ENCODE peak calls at places on chromosomes 11 and 22, in eight cellular contexts. One of them, this sample, is unnamed.
A peak's percentile ranks its signal among the peaks of the same experiment; 100 is the strongest.

GRCh38 chr11:114219559-114220349 is 76.4 kb upstream of the NNMT start:
- DNase-seq in HFF-Myc: no peak
- DNase-seq in IMR-90: peak; percentile 11
- DNase-seq in prostate gland: no peak
- DNase-seq in kidney: no peak
- DNase-seq in cardiac fibroblast: peak; percentile 95
- DNase-seq in bronchial epithelial cell: no peak
- DNase-seq in mammary epithelial cell: no peak
- DNase-seq in this sample: no peak

GRCh38 chr11:995752-996420 is 40.6 kb downstream of the MUC6 start:
- DNase-seq in HFF-Myc: no peak
- DNase-seq in IMR-90: no peak
- DNase-seq in prostate gland: no peak
- DNase-seq in kidney: no peak
- DNase-seq in cardiac fibroblast: no peak
- DNase-seq in bronchial epithelial cell: no peak
- DNase-seq in mammary epithelial cell: no peak
- DNase-seq in this sample: no peak

GRCh38 chr22:23526588-23527315 is 53.3 kb downstream of the IGLL1 start:
- DNase-seq in HFF-Myc: no peak
- DNase-seq in IMR-90: no peak
- DNase-seq in prostate gland: peak; percentile 56
- DNase-seq in kidney: peak; percentile 62
- DNase-seq in cardiac fibroblast: no peak
- DNase-seq in bronchial epithelial cell: no peak
- DNase-seq in mammary epithelial cell: no peak
- DNase-seq in this sample: no peak

GRCh38 chr11:45432910-45433309 is 146.8 kb upstream of the SYT13 start:
- DNase-seq in HFF-Myc: no peak
- DNase-seq in IMR-90: no peak
- DNase-seq in prostate gland: no peak
- DNase-seq in kidney: no peak
- DNase-seq in cardiac fibroblast: no peak
- DNase-seq in bronchial epithelial cell: no peak
- DNase-seq in mammary epithelial cell: no peak
- DNase-seq in this sample: no peak

GRCh38 chr22:30340911-30341685 is 14.4 kb upstream of the TBC1D10A start:
- DNase-seq in HFF-Myc: no peak
- DNase-seq in IMR-90: no peak
- DNase-seq in prostate gland: no peak
- DNase-seq in kidney: no peak
- DNase-seq in cardiac fibroblast: no peak
- DNase-seq in bronchial epithelial cell: no peak
- DNase-seq in mammary epithelial cell: no peak
- DNase-seq in this sample: no peak

GRCh38 chr22:40345801-40346177 is 511 bp upstream of the ADSL start:
- DNase-seq in HFF-Myc: no peak
- DNase-seq in IMR-90: no peak
- DNase-seq in prostate gland: no peak
- DNase-seq in kidney: peak; percentile 79
- DNase-seq in cardiac fibroblast: peak; percentile 49
- DNase-seq in bronchial epithelial cell: peak; percentile 38
- DNase-seq in mammary epithelial cell: peak; percentile 30
- DNase-seq in this sample: no peak

GRCh38 chr22:32904044-32904443 is 102.5 kb downstream of the TIMP3 start:
- DNase-seq in HFF-Myc: no peak
- DNase-seq in IMR-90: peak; percentile 35
- DNase-seq in prostate gland: no peak
- DNase-seq in kidney: no peak
- DNase-seq in cardiac fibroblast: peak; percentile 35
- DNase-seq in bronchial epithelial cell: peak; percentile 63
- DNase-seq in mammary epithelial cell: peak; percentile 39
- DNase-seq in this sample: peak; percentile 19

GRCh38 chr11:110295086-110295485 is 1.3 kb downstream of the RDX start:
- DNase-seq in HFF-Myc: no peak
- DNase-seq in IMR-90: no peak
- DNase-seq in prostate gland: no peak
- DNase-seq in kidney: no peak
- DNase-seq in cardiac fibroblast: no peak
- DNase-seq in bronchial epithelial cell: no peak
- DNase-seq in mammary epithelial cell: no peak
- DNase-seq in this sample: no peak

GRCh38 chr11:47466701-47467250 is 17.8 kb upstream of the RAPSN start:
- DNase-seq in HFF-Myc: no peak
- DNase-seq in IMR-90: no peak
- DNase-seq in prostate gland: no peak
- DNase-seq in kidney: peak; percentile 65
- DNase-seq in cardiac fibroblast: peak; percentile 33
- DNase-seq in bronchial epithelial cell: no peak
- DNase-seq in mammary epithelial cell: no peak
- DNase-seq in this sample: peak; percentile 18

GRCh38 chr11:29657709-29658108 is 359.1 kb downstream of the KCNA4 start:
- DNase-seq in HFF-Myc: no peak
- DNase-seq in IMR-90: no peak
- DNase-seq in prostate gland: no peak
- DNase-seq in kidney: no peak
- DNase-seq in cardiac fibroblast: no peak
- DNase-seq in bronchial epithelial cell: no peak
- DNase-seq in mammary epithelial cell: no peak
- DNase-seq in this sample: no peak

GRCh38 chr11:7609015-7609414 is 64.3 kb downstream of the CYB5R2 start:
- DNase-seq in HFF-Myc: no peak
- DNase-seq in IMR-90: no peak
- DNase-seq in prostate gland: no peak
- DNase-seq in kidney: no peak
- DNase-seq in cardiac fibroblast: peak; percentile 55
- DNase-seq in bronchial epithelial cell: peak; percentile 65
- DNase-seq in mammary epithelial cell: no peak
- DNase-seq in this sample: no peak

GRCh38 chr22:29917052-29917902 is 34.3 kb downstream of the MTMR3 start:
- DNase-seq in HFF-Myc: no peak
- DNase-seq in IMR-90: peak; percentile 11
- DNase-seq in prostate gland: no peak
- DNase-seq in kidney: no peak
- DNase-seq in cardiac fibroblast: peak; percentile 60
- DNase-seq in bronchial epithelial cell: peak; percentile 25
- DNase-seq in mammary epithelial cell: no peak
- DNase-seq in this sample: peak; percentile 79

GRCh38 chr11:77075425-77075905 is 8.7 kb downstream of the CAPN5 start:
- DNase-seq in HFF-Myc: no peak
- DNase-seq in IMR-90: no peak
- DNase-seq in prostate gland: no peak
- DNase-seq in kidney: no peak
- DNase-seq in cardiac fibroblast: no peak
- DNase-seq in bronchial epithelial cell: no peak
- DNase-seq in mammary epithelial cell: no peak
- DNase-seq in this sample: no peak

GRCh38 chr11:1747753-1748466 is 2.5 kb downstream of the IFITM10 start:
- DNase-seq in HFF-Myc: no peak
- DNase-seq in IMR-90: no peak
- DNase-seq in prostate gland: no peak
- DNase-seq in kidney: peak; percentile 83
- DNase-seq in cardiac fibroblast: no peak
- DNase-seq in bronchial epithelial cell: no peak
- DNase-seq in mammary epithelial cell: peak; percentile 48
- DNase-seq in this sample: no peak

GRCh38 chr22:47119181-47119580 is 356.7 kb downstream of the TBC1D22A start:
- DNase-seq in HFF-Myc: no peak
- DNase-seq in IMR-90: no peak
- DNase-seq in prostate gland: no peak
- DNase-seq in kidney: no peak
- DNase-seq in cardiac fibroblast: no peak
- DNase-seq in bronchial epithelial cell: no peak
- DNase-seq in mammary epithelial cell: no peak
- DNase-seq in this sample: no peak

DNA sequence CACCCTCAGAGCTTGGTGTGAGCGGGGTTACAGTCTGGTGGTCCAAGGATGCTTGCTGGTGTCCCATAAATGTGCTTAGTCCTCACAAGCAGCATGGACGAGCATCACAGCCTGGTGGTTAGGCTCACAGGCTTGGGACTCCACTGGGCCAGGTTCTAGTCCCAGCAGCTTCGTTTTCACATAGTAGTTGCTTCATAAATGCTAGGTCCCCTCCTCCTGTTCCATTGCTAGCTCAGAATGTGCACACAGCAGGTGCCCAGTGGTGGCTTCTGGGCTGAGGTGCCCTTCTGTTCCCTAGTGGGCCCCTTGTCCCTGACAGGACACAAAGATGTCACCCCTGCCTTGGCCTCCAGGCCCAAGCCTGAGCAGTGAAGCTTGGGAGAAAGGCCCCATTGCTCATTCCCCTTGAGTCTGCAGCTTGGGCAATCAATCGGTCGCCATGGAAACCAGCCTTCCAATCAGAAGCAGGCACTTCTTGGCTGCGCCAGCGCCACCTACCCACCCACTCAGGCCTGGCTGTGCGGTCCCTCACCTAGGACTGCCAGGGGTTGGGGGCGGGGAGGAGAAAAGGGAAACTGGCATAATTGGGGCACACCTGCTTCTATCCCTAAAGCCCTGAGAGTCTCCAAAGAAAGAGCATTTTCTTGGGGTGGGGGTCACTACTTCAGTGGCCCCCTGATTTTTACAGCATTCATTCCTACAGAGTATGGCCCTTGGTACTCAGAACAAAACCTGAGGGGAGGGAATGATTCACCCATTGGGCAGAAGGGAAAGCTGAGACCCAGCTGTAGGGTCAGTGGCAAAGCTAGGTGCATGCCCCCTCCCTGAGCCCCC is 48.1 kb downstream of the CYTH4 start:
- DNase-seq in HFF-Myc: peak; percentile 74
- DNase-seq in IMR-90: peak; percentile 90
- DNase-seq in prostate gland: no peak
- DNase-seq in kidney: no peak
- DNase-seq in cardiac fibroblast: peak; percentile 92
- DNase-seq in bronchial epithelial cell: peak; percentile 91
- DNase-seq in mammary epithelial cell: peak; percentile 65
- DNase-seq in this sample: no peak
- TF ChIP-seq CTCF in HFF-Myc: peak; percentile 27
- TF ChIP-seq CTCF in IMR-90: peak; percentile 33
- TF ChIP-seq CTCF in prostate gland: no peak
- TF ChIP-seq CTCF in kidney: no peak
- TF ChIP-seq CTCF in cardiac fibroblast: peak; percentile 24
- TF ChIP-seq CTCF in bronchial epithelial cell: peak; percentile 49
- TF ChIP-seq CTCF in mammary epithelial cell: peak; percentile 59
- TF ChIP-seq CTCF in this sample: no peak

GRCh38 chr11:128448487-128448886 is 138.9 kb downstream of the ETS1 start:
- DNase-seq in HFF-Myc: no peak
- DNase-seq in IMR-90: peak; percentile 87
- DNase-seq in prostate gland: no peak
- DNase-seq in kidney: peak; percentile 85
- DNase-seq in cardiac fibroblast: peak; percentile 83
- DNase-seq in bronchial epithelial cell: peak; percentile 94
- DNase-seq in mammary epithelial cell: peak; percentile 99
- DNase-seq in this sample: no peak
- H3K4me3 ChIP-seq in HFF-Myc: no peak overlapping the region
- H3K4me3 ChIP-seq in IMR-90: no peak overlapping the region
- H3K4me3 ChIP-seq in prostate gland: no peak overlapping the region
- H3K4me3 ChIP-seq in kidney: peak overlapping the region; percentile 26
- H3K4me3 ChIP-seq in cardiac fibroblast: no peak overlapping the region
- H3K4me3 ChIP-seq in bronchial epithelial cell: no peak overlapping the region
- H3K4me3 ChIP-seq in mammary epithelial cell: peak overlapping the region; percentile 41
- H3K4me3 ChIP-seq in this sample: no peak overlapping the region

GRCh38 chr11:63897459-63898156 is 19.4 kb downstream of the RCOR2 start:
- DNase-seq in HFF-Myc: no peak
- DNase-seq in IMR-90: no peak
- DNase-seq in prostate gland: no peak
- DNase-seq in kidney: no peak
- DNase-seq in cardiac fibroblast: no peak
- DNase-seq in bronchial epithelial cell: no peak
- DNase-seq in mammary epithelial cell: no peak
- DNase-seq in this sample: no peak

GRCh38 chr11:63904743-63905142 is 12.2 kb downstream of the RCOR2 start:
- DNase-seq in HFF-Myc: no peak
- DNase-seq in IMR-90: no peak
- DNase-seq in prostate gland: no peak
- DNase-seq in kidney: no peak
- DNase-seq in cardiac fibroblast: no peak
- DNase-seq in bronchial epithelial cell: no peak
- DNase-seq in mammary epithelial cell: no peak
- DNase-seq in this sample: no peak

GRCh38 chr11:63903884-63904283 is 13.1 kb downstream of the RCOR2 start:
- DNase-seq in HFF-Myc: no peak
- DNase-seq in IMR-90: no peak
- DNase-seq in prostate gland: no peak
- DNase-seq in kidney: no peak
- DNase-seq in cardiac fibroblast: no peak
- DNase-seq in bronchial epithelial cell: no peak
- DNase-seq in mammary epithelial cell: no peak
- DNase-seq in this sample: no peak

GRCh38 chr11:63905179-63905578 is 11.8 kb downstream of the RCOR2 start:
- DNase-seq in HFF-Myc: no peak
- DNase-seq in IMR-90: peak; percentile 19
- DNase-seq in prostate gland: no peak
- DNase-seq in kidney: no peak
- DNase-seq in cardiac fibroblast: no peak
- DNase-seq in bronchial epithelial cell: no peak
- DNase-seq in mammary epithelial cell: no peak
- DNase-seq in this sample: no peak

DNA sequence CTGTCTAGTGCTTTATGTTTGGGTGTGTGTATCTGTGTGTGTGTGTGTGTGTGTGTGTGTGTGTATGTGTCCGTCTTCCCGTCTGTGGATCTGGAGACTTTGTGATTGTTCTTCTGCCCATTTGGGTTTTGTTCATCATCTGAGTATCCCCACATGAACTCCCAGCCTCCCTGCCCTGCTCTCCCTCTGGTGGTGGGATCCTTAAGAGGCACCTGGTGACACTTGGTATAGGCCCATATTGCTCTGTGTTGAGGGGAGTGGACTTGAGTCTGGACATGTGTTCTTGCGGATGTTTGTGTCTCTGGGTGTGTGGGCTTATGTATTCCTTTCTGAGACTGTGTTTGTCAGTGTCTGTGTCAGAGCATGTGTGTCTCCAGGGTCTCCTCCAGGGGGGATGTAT is 15.3 kb downstream of the RCOR2 start:
- DNase-seq in HFF-Myc: no peak
- DNase-seq in IMR-90: peak; percentile 30
- DNase-seq in prostate gland: no peak
- DNase-seq in kidney: no peak
- DNase-seq in cardiac fibroblast: peak; percentile 41
- DNase-seq in bronchial epithelial cell: no peak
- DNase-seq in mammary epithelial cell: no peak
- DNase-seq in this sample: no peak
- TF ChIP-seq CTCF in HFF-Myc: peak; percentile 51
- TF ChIP-seq CTCF in IMR-90: peak; percentile 31
- TF ChIP-seq CTCF in prostate gland: no peak
- TF ChIP-seq CTCF in kidney: no peak
- TF ChIP-seq CTCF in cardiac fibroblast: peak; percentile 36
- TF ChIP-seq CTCF in bronchial epithelial cell: peak; percentile 34
- TF ChIP-seq CTCF in mammary epithelial cell: peak; percentile 46
- TF ChIP-seq CTCF in this sample: peak; percentile 28

DNA sequence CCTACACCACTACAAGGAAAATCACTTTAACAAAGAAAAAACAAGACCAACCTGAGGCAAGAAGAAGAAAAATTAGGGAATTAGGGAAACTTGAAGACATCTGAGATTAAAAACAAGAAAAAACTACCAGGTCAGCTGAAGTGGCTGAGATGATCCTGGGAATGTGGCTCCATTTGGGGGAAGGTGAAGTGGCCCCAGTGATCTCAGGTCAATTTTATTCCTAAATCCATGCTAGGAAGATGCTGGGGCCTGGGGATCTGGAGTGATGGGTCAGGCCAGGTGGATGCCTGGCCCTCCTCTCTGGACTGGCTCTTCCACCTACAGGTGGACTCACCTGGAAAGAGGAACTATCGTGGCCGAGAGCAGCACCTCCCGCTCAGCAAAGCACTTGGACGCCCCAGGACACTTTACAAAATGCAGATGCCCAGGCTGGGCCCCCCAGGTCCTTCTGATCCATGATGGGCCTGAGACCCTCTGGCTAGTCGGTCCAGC is 6.7 kb downstream of the TOP3B start:
- DNase-seq in HFF-Myc: no peak
- DNase-seq in IMR-90: no peak
- DNase-seq in prostate gland: no peak
- DNase-seq in kidney: no peak
- DNase-seq in cardiac fibroblast: no peak
- DNase-seq in bronchial epithelial cell: no peak
- DNase-seq in mammary epithelial cell: no peak
- DNase-seq in this sample: no peak
- H3K4me3 ChIP-seq in HFF-Myc: no peak overlapping the region
- H3K4me3 ChIP-seq in IMR-90: no peak overlapping the region
- H3K4me3 ChIP-seq in prostate gland: no peak overlapping the region
- H3K4me3 ChIP-seq in kidney: no peak overlapping the region
- H3K4me3 ChIP-seq in cardiac fibroblast: no peak overlapping the region
- H3K4me3 ChIP-seq in bronchial epithelial cell: no peak overlapping the region
- H3K4me3 ChIP-seq in mammary epithelial cell: no peak overlapping the region
- H3K4me3 ChIP-seq in this sample: no peak overlapping the region